ENCODE peak calls at places on chromosomes 7 and 10, in nine cellular contexts. R is colonic mucosa, X is endodermal cell, D is AG04450, I is heart left ventricle, W is PC-9, O is neural progenitor cell, T is SK-N-SH, C is stomach. B is an unnamed sample.

GRCh38 chr10:11225935-11226334 is 208.3 kb downstream of the CELF2 start:
- DNase-seq in R (peak), X (no peak), D (no peak), I (no peak), W (no peak), O (no peak), T (no peak), C (no peak), B (no peak)

GRCh38 chr7:105101864-105102263 is 87.9 kb downstream of the KMT2E start:
- DNase-seq in R (no peak), X (no peak), D (no peak), I (no peak), W (no peak), O (no peak), T (no peak), C (no peak), B (no peak)

GRCh38 chr7:3415730-3416366 is 114.8 kb downstream of the SDK1 start:
- DNase-seq in R (no peak), X (no peak), D (no peak), I (no peak), W (no peak), O (no peak), T (no peak), C (no peak), B (no peak)

GRCh38 chr7:47333959-47334358 is 248.0 kb downstream of the TNS3 start:
- DNase-seq in R (no peak), X (peak), D (no peak), I (no peak), W (no peak), O (no peak), T (no peak), C (no peak), B (no peak)

GRCh38 chr10:110725809-110726641 is 81.9 kb downstream of the RBM20 start:
- DNase-seq in R (no peak), X (peak), D (no peak), I (no peak), W (no peak), O (no peak), T (no peak), C (no peak), B (no peak)

GRCh38 chr10:60963441-60964256 is 19.7 kb upstream of the RHOBTB1 start:
- DNase-seq in R (no peak), X (no peak), D (no peak), I (no peak), W (no peak), O (no peak), T (no peak), C (no peak), B (no peak)

GRCh38 chr7:139341776-139342244 is 673 bp downstream of the FMC1 start:
- DNase-seq in R (no peak), X (no peak), D (no peak), I (no peak), W (no peak), O (no peak), T (no peak), C (no peak), B (peak)

GRCh38 chr7:28662236-28662635 is 249.9 kb downstream of the CREB5 start:
- DNase-seq in R (no peak), X (no peak), D (no peak), I (no peak), W (no peak), O (no peak), T (no peak), C (no peak), B (no peak)

GRCh38 chr7:19988860-19989259 is 215.4 kb upstream of the TMEM196 start:
- DNase-seq in R (no peak), X (no peak), D (no peak), I (no peak), W (no peak), O (no peak), T (no peak), C (no peak), B (no peak)

GRCh38 chr10:43075612-43076003 is 1.3 kb upstream of the RET start:
- DNase-seq in R (no peak), X (peak), D (no peak), I (no peak), W (no peak), O (peak), T (peak), C (no peak), B (no peak)

GRCh38 chr10:3877092-3878000 is 92.3 kb upstream of the KLF6 start:
- DNase-seq in R (no peak), X (peak), D (no peak), I (no peak), W (no peak), O (no peak), T (no peak), C (no peak), B (no peak)

GRCh38 chr10:3468919-3469638 is 296.5 kb upstream of the PITRM1 start:
- DNase-seq in R (no peak), X (no peak), D (peak), I (peak), W (peak), O (peak), T (no peak), C (no peak), B (peak)

GRCh38 chr10:30088178-30088577 is 28.8 kb upstream of the JCAD start:
- DNase-seq in R (no peak), X (peak), D (no peak), I (no peak), W (no peak), O (peak), T (no peak), C (no peak), B (no peak)

GRCh38 chr7:150937848-150938561 is 40.1 kb downstream of the KCNH2 start:
- DNase-seq in R (no peak), X (no peak), D (no peak), I (no peak), W (peak), O (peak), T (peak), C (no peak), B (no peak)

GRCh38 chr10:54441286-54441685 is 359.7 kb downstream of the PCDH15 start:
- DNase-seq in R (no peak), X (no peak), D (no peak), I (no peak), W (no peak), O (no peak), T (no peak), C (no peak), B (no peak)

GRCh38 chr10:127999291-127999690 is 92.4 kb downstream of the PTPRE start:
- DNase-seq in R (no peak), X (no peak), D (no peak), I (no peak), W (no peak), O (peak), T (no peak), C (no peak), B (no peak)

GRCh38 chr10:78543749-78544446 is 510.2 kb downstream of the RPS24 start:
- DNase-seq in R (peak), X (no peak), D (peak), I (peak), W (no peak), O (peak), T (no peak), C (peak), B (peak)

GRCh38 chr7:92158660-92159575 is 20.0 kb downstream of the LRRD1 start:
- DNase-seq in R (no peak), X (no peak), D (peak), I (no peak), W (no peak), O (no peak), T (no peak), C (no peak), B (peak)

GRCh38 chr7:142478479-142479220 is 220.8 kb upstream of the PRSS58 start:
- DNase-seq in R (peak), X (peak), D (no peak), I (no peak), W (peak), O (peak), T (peak), C (no peak), B (no peak)

GRCh38 chr10:114057845-114058244 is 14.2 kb downstream of the ADRB1 start:
- DNase-seq in R (no peak), X (no peak), D (no peak), I (no peak), W (no peak), O (no peak), T (no peak), C (no peak), B (no peak)

GRCh38 chr7:74464931-74465906 is 11.5 kb downstream of the GTF2IRD1 start:
- DNase-seq in R (peak), X (no peak), D (no peak), I (no peak), W (peak), O (no peak), T (no peak), C (peak), B (no peak)

GRCh38 chr10:9052767-9053166 is 998.3 kb downstream of the GATA3 start:
- DNase-seq in R (no peak), X (no peak), D (no peak), I (no peak), W (no peak), O (no peak), T (no peak), C (no peak), B (no peak)

GRCh38 chr7:16071246-16071857 is 350.0 kb downstream of the CRPPA start:
- DNase-seq in R (no peak), X (peak), D (peak), I (no peak), W (peak), O (peak), T (peak), C (no peak), B (peak)

GRCh38 chr10:91198781-91199180 is 21.7 kb upstream of the PCGF5 start:
- DNase-seq in R (no peak), X (no peak), D (no peak), I (no peak), W (no peak), O (no peak), T (no peak), C (no peak), B (peak)

GRCh38 chr10:22990443-22990842 is 62.6 kb downstream of the ARMC3 start:
- DNase-seq in R (no peak), X (no peak), D (no peak), I (no peak), W (no peak), O (no peak), T (no peak), C (no peak), B (no peak)
- H3K4me3 ChIP-seq in R (no peak), X (no peak), D (no peak), I (no peak), W (no peak), O (no peak), T (no peak), C (no peak), B (no peak)

GRCh38 chr10:81817611-81818160 is 57.3 kb upstream of the NRG3 start:
- DNase-seq in R (no peak), X (no peak), D (no peak), I (no peak), W (no peak), O (no peak), T (no peak), C (no peak), B (no peak)

GRCh38 chr10:81814842-81815241 is 60.2 kb upstream of the NRG3 start:
- DNase-seq in R (no peak), X (no peak), D (no peak), I (no peak), W (no peak), O (no peak), T (no peak), C (no peak), B (no peak)

GRCh38 chr10:81820418-81820817 is 54.6 kb upstream of the NRG3 start:
- DNase-seq in R (no peak), X (no peak), D (no peak), I (no peak), W (no peak), O (peak), T (peak), C (no peak), B (no peak)
- TF ChIP-seq CTCF in R (no peak), X (peak), D (no peak), I (no peak), W (no peak), O (peak), T (no peak), C (no peak), B (no peak)

GRCh38 chr10:76628801-76629200 is 1008.8 kb downstream of the KCNMA1 start:
- DNase-seq in R (no peak), X (no peak), D (no peak), I (no peak), W (no peak), O (no peak), T (no peak), C (no peak), B (no peak)

GRCh38 chr10:76626406-76626805 is 1011.2 kb downstream of the KCNMA1 start:
- DNase-seq in R (no peak), X (no peak), D (no peak), I (peak), W (no peak), O (no peak), T (no peak), C (no peak), B (no peak)

GRCh38 chr10:76631054-76631453 is 1006.6 kb downstream of the KCNMA1 start:
- DNase-seq in R (no peak), X (no peak), D (no peak), I (no peak), W (no peak), O (no peak), T (no peak), C (no peak), B (no peak)

GRCh38 chr10:76632158-76633051 is 1005.2 kb downstream of the KCNMA1 start:
- DNase-seq in R (peak), X (peak), D (no peak), I (no peak), W (peak), O (peak), T (no peak), C (peak), B (no peak)
- H3K4me3 ChIP-seq in R (no peak), X (peak), D (no peak), I (no peak), W (no peak), O (peak), T (no peak), C (no peak), B (no peak)

GRCh38 chr7:93320856-93321255 is 88.7 kb downstream of the VPS50 start:
- DNase-seq in R (no peak), X (no peak), D (no peak), I (no peak), W (no peak), O (no peak), T (no peak), C (no peak), B (no peak)

GRCh38 chr7:93314449-93314848 is 82.3 kb downstream of the VPS50 start:
- DNase-seq in R (no peak), X (no peak), D (no peak), I (no peak), W (no peak), O (no peak), T (no peak), C (no peak), B (no peak)

GRCh38 chr7:93315896-93316295 is 83.7 kb downstream of the VPS50 start:
- DNase-seq in R (no peak), X (no peak), D (no peak), I (no peak), W (no peak), O (no peak), T (no peak), C (no peak), B (no peak)

GRCh38 chr7:93316730-93317129 is 84.6 kb downstream of the VPS50 start:
- DNase-seq in R (no peak), X (no peak), D (no peak), I (no peak), W (no peak), O (no peak), T (no peak), C (no peak), B (no peak)
- TF ChIP-seq CTCF in R (no peak), X (no peak), D (no peak), I (no peak), W (no peak), O (no peak), T (no peak), C (no peak), B (no peak)

DNA sequence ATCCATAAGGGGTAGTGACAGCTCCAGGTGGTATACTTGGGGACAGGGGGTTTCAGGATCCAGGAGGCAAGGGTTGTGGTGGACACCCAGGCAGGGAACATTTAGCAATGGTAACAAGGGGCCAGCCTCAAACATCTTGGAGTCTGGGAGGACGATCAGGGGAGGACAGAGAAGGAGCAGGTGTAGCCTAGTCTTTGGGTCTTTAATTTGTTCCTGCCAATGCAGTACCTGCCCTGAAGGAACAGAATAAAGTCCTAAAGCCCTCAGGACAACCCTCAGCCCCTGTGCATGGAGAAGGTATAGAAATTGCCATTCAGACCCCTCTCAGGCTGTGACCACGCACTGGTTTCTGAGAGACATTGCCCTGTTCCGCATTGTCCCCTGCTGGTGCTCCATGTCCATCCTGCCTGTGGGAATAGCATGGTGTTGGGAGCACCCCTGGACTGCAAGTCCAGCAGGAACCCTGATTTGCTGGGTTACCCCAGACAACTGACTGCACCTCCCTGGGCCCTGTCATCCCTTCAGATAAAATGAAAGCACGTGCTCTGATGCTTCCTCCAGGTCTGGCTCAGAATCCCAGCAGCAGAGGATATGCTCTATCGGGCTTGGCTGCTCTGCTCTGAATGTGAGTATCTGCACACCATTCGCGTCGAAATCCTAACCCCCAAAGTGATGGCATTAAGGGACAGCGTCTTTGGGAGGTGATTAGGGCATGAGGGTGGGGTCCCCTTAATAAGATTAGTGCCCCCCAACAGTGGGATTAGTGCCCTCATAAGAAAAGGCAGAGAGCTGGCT is 24.2 kb downstream of the DDC start:
- DNase-seq in R (no peak), X (peak), D (no peak), I (no peak), W (no peak), O (no peak), T (no peak), C (no peak), B (no peak)
- H3K4me3 ChIP-seq in R (no peak), X (no peak), D (no peak), I (no peak), W (no peak), O (no peak), T (no peak), C (no peak), B (no peak)

GRCh38 chr7:121304259-121304658 is 24.5 kb upstream of the WNT16 start:
- DNase-seq in R (no peak), X (no peak), D (no peak), I (no peak), W (no peak), O (no peak), T (peak), C (no peak), B (no peak)

GRCh38 chr7:121301441-121302213 is 27.2 kb upstream of the WNT16 start:
- DNase-seq in R (no peak), X (no peak), D (no peak), I (no peak), W (no peak), O (no peak), T (no peak), C (no peak), B (no peak)

GRCh38 chr7:121305109-121305508 is 23.7 kb upstream of the WNT16 start:
- DNase-seq in R (no peak), X (no peak), D (no peak), I (no peak), W (no peak), O (no peak), T (no peak), C (no peak), B (no peak)

GRCh38 chr7:121302214-121302745 is 26.5 kb upstream of the WNT16 start:
- DNase-seq in R (no peak), X (no peak), D (peak), I (no peak), W (no peak), O (no peak), T (no peak), C (no peak), B (no peak)

GRCh38 chr7:121303422-121304171 is 25.2 kb upstream of the WNT16 start:
- DNase-seq in R (no peak), X (no peak), D (no peak), I (no peak), W (no peak), O (no peak), T (no peak), C (no peak), B (no peak)
- TF ChIP-seq CTCF in R (no peak), X (peak), D (no peak), I (no peak), W (no peak), O (no peak), T (no peak), C (no peak), B (peak)

B was measured in AG09309.